ENCODE peak calls at places on chromosomes 2 and 18, in ten cellular contexts. V is psoas muscle, W is ascending aorta, L is IMR-90, C is SJSA1, O is HL-60, F is cardiac muscle cell, N is stomach, Z is OCI-LY7, Q is left ventricle myocardium inferior. U is an unnamed sample.

GRCh38 chr2:162934191-162934590 is 95.6 kb upstream of the KCNH7 start:
- DNase-seq in Q (no peak), Z (no peak), N (no peak), L (no peak), C (no peak), V (no peak), O (no peak), F (no peak), W (no peak), U (no peak)

GRCh38 chr18:46509530-46509929 is 147.5 kb downstream of the LOXHD1 start:
- DNase-seq in W (no peak), N (no peak), L (no peak), Z (no peak), V (no peak), Q (no peak), O (no peak), C (no peak), F (no peak), U (no peak)

GRCh38 chr2:191710411-191710900 is 32.5 kb downstream of the NABP1 start:
- DNase-seq in W (no peak), Z (no peak), V (no peak), F (no peak), N (no peak), C (no peak), O (no peak), L (peak), Q (no peak), U (no peak)

GRCh38 chr2:62440281-62440946 is 65.6 kb downstream of the TMEM17 start:
- DNase-seq in F (no peak), N (no peak), O (peak), W (peak), Q (no peak), Z (no peak), L (no peak), C (no peak), V (no peak), U (no peak)

GRCh38 chr2:175941699-175942098 is 60.4 kb downstream of the LNPK start:
- DNase-seq in Z (no peak), L (no peak), C (no peak), F (no peak), Q (no peak), W (no peak), O (no peak), N (no peak), V (no peak), U (no peak)

GRCh38 chr2:238863231-238863630 is 15.3 kb downstream of the TWIST2 start:
- DNase-seq in L (no peak), Z (no peak), F (no peak), C (peak), O (no peak), W (no peak), Q (no peak), V (no peak), N (no peak), U (no peak)

GRCh38 chr2:46010925-46011490 is 286.2 kb upstream of the EPAS1 start:
- DNase-seq in W (no peak), C (no peak), Z (peak), L (peak), N (no peak), Q (no peak), V (no peak), F (peak), O (no peak), U (peak)

GRCh38 chr2:163735692-163736432 is at the start of gene FIGN:
- DNase-seq in F (peak), N (peak), V (peak), C (peak), Z (no peak), W (peak), Q (peak), O (no peak), L (peak), U (peak)

GRCh38 chr18:3441290-3441689 is 8.7 kb upstream of the TGIF1 start:
- DNase-seq in C (no peak), V (no peak), Q (no peak), W (peak), F (peak), Z (peak), N (no peak), L (no peak), O (peak), U (peak)

GRCh38 chr18:36714476-36714875 is 114.3 kb downstream of the TPGS2 start:
- DNase-seq in V (no peak), O (no peak), L (no peak), C (no peak), W (no peak), Z (no peak), N (no peak), Q (no peak), F (no peak), U (no peak)

GRCh38 chr2:240987588-240987987 is 10.8 kb upstream of the SNED1 start:
- DNase-seq in Q (no peak), W (peak), V (peak), N (no peak), Z (no peak), O (no peak), L (no peak), C (no peak), F (no peak), U (no peak)

GRCh38 chr18:25261768-25262167 is 90.2 kb downstream of the ZNF521 start:
- DNase-seq in Z (no peak), Q (no peak), N (no peak), W (no peak), C (no peak), V (no peak), O (no peak), F (no peak), L (no peak), U (no peak)

GRCh38 chr2:82796132-82796531 is 1662.9 kb downstream of the SUCLG1 start:
- DNase-seq in W (no peak), L (no peak), F (no peak), V (no peak), O (no peak), N (no peak), Z (no peak), C (no peak), Q (no peak), U (no peak)

GRCh38 chr18:40489301-40489700 is 1465.7 kb upstream of the PIK3C3 start:
- DNase-seq in Q (no peak), F (no peak), W (no peak), O (no peak), V (no peak), N (no peak), C (no peak), Z (no peak), L (no peak), U (no peak)

GRCh38 chr18:12008181-12008767 is 27.0 kb downstream of the IMPA2 start:
- DNase-seq in Z (no peak), Q (no peak), W (no peak), L (no peak), V (no peak), O (no peak), N (peak), C (no peak), F (no peak), U (no peak)

GRCh38 chr18:55280515-55280914 is 307.5 kb downstream of the TCF4 start:
- DNase-seq in W (no peak), C (no peak), V (no peak), Z (no peak), N (no peak), F (no peak), Q (no peak), L (peak), O (no peak), U (no peak)

GRCh38 chr2:226716126-226716525 is 83.5 kb downstream of the IRS1 start:
- DNase-seq in O (no peak), W (no peak), C (no peak), N (no peak), F (no peak), Z (no peak), Q (no peak), L (no peak), V (no peak), U (no peak)

GRCh38 chr2:200985806-200986205 is 22.3 kb upstream of the ORC2 start:
- DNase-seq in Z (no peak), Q (no peak), V (no peak), F (no peak), W (no peak), O (no peak), C (no peak), L (peak), N (no peak), U (no peak)

GRCh38 chr2:84905181-84906107 is at the start of gene TMSB10:
- DNase-seq in Q (peak), O (peak), C (peak), L (peak), N (peak), F (peak), V (peak), Z (peak), W (peak), U (peak)

GRCh38 chr2:232588680-232589585 is 38.4 kb downstream of the EIF4E2 start:
- DNase-seq in L (peak), V (peak), Q (peak), W (peak), O (no peak), Z (no peak), F (no peak), C (no peak), N (peak), U (no peak)

GRCh38 chr2:148926291-148926961 is 51.4 kb downstream of the KIF5C start:
- DNase-seq in Z (peak), Q (no peak), O (peak), W (no peak), C (no peak), N (peak), F (peak), L (peak), V (no peak), U (peak)

GRCh38 chr2:64957114-64957903 is 31.9 kb upstream of the SLC1A4 start:
- DNase-seq in C (no peak), Q (no peak), F (peak), O (no peak), W (no peak), Z (no peak), L (no peak), V (no peak), N (no peak), U (no peak)

GRCh38 chr2:19949071-19949470 is 40.8 kb downstream of the WDR35 start:
- DNase-seq in L (peak), Q (no peak), Z (no peak), N (no peak), C (no peak), F (no peak), O (no peak), W (no peak), V (no peak), U (no peak)

GRCh38 chr2:151972176-151973012 is 126.5 kb downstream of the CACNB4 start:
- DNase-seq in N (no peak), W (no peak), Q (no peak), V (no peak), C (no peak), F (no peak), L (no peak), Z (no peak), O (no peak), U (no peak)
- H3K4me3 ChIP-seq in N (no peak), W (no peak), Q (no peak), V (no peak), C (no peak), F (no peak), L (no peak), Z (no peak), O (no peak), U (no peak)

DNA sequence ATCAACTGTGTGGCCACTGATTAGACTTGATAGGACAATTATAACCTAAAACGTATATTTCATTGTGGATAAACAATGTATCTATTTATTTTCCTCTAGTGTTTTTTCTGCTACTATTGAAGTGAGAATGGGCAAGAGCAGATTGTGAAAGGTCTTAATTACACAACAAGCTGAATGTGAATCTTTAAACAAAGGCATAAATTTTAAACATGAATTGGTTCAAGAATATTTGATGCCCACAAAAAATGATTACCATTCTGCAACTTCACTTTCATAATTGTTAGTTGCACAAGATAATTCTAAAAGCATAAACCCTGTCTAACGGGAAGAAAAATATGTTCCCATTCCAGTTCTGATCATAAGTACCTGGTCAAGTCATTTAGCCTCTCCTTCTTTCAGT is 285.6 kb downstream of the GULP1 start:
- DNase-seq in Q (no peak), L (no peak), F (no peak), N (no peak), Z (no peak), C (no peak), V (no peak), O (no peak), W (no peak), U (no peak)
- H3K4me3 ChIP-seq in Q (no peak), L (no peak), F (no peak), N (no peak), Z (no peak), C (no peak), V (no peak), O (no peak), W (no peak), U (no peak)

GRCh38 chr18:32770651-32771168 is 2.1 kb downstream of the KLHL14 start:
- DNase-seq in Z (no peak), O (no peak), F (no peak), L (no peak), N (no peak), V (no peak), W (no peak), C (no peak), Q (no peak), U (peak)
- H3K4me3 ChIP-seq in Z (peak), O (no peak), F (peak), L (no peak), N (peak), V (peak), W (peak), C (no peak), Q (peak), U (peak)

GRCh38 chr2:216016581-216016980 is 3.2 kb upstream of the MREG start:
- DNase-seq in W (no peak), L (no peak), N (no peak), C (no peak), Z (peak), V (no peak), Q (no peak), F (no peak), O (no peak), U (no peak)
- H3K4me3 ChIP-seq in W (no peak), L (no peak), N (no peak), C (no peak), Z (peak), V (no peak), Q (no peak), F (no peak), O (no peak), U (no peak)